ENCODE peak calls at places on chromosomes 6 and 20, in seven cellular contexts. X, C, I, N, D, T and E are unnamed samples.

GRCh38 chr6:150924808-150925654 is 59.5 kb downstream of the MTHFD1L start:
- DNase-seq in N (no peak), X (no peak), T (no peak), D (no peak), I (no peak), C (no peak), E (peak)

GRCh38 chr6:129583864-129584263 is 126.1 kb downstream of the ARHGAP18 start:
- DNase-seq in C (no peak), D (no peak), X (no peak), I (no peak), N (no peak), T (no peak), E (no peak)

GRCh38 chr6:159916237-159916636 is 25.4 kb downstream of the MAS1 start:
- DNase-seq in D (no peak), C (no peak), I (no peak), N (no peak), X (no peak), T (no peak), E (no peak)

GRCh38 chr6:166512567-166512966 is 73.9 kb downstream of the RAMACL start:
- DNase-seq in N (peak), D (no peak), I (peak), T (no peak), X (no peak), C (no peak), E (peak)

GRCh38 chr20:6959900-6960312 is 192.4 kb downstream of the BMP2 start:
- DNase-seq in D (no peak), X (no peak), T (no peak), I (no peak), C (no peak), N (no peak), E (no peak)

GRCh38 chr20:40689943-40690835 is 1.2 kb upstream of the MAFB start:
- DNase-seq in I (peak), X (peak), D (peak), N (peak), T (peak), C (peak), E (peak)

GRCh38 chr6:2848851-2849250 is 7.2 kb upstream of the SERPINB1 start:
- DNase-seq in X (no peak), I (no peak), D (no peak), C (no peak), T (no peak), N (no peak), E (peak)

GRCh38 chr6:52973013-52973412 is 22.1 kb downstream of the GSTA4 start:
- DNase-seq in C (no peak), X (no peak), T (no peak), D (no peak), N (no peak), I (no peak), E (no peak)

GRCh38 chr20:53346266-53346665 is 247.4 kb downstream of the ZNF217 start:
- DNase-seq in I (no peak), X (no peak), T (no peak), C (no peak), N (no peak), D (no peak), E (no peak)

GRCh38 chr20:52490715-52491430 is 299.3 kb upstream of the ZFP64 start:
- DNase-seq in X (peak), C (no peak), I (no peak), T (no peak), N (no peak), D (peak), E (no peak)

GRCh38 chr6:29747688-29748250 is 24.5 kb downstream of the HLA-F start:
- DNase-seq in C (no peak), I (peak), D (no peak), N (no peak), T (no peak), X (no peak), E (no peak)

GRCh38 chr6:29749668-29750067 is 26.4 kb downstream of the HLA-F start:
- DNase-seq in X (no peak), T (no peak), C (no peak), D (no peak), N (no peak), I (peak), E (no peak)

GRCh38 chr6:29746846-29747687 is 23.8 kb downstream of the HLA-F start:
- DNase-seq in I (no peak), T (no peak), D (no peak), C (no peak), X (no peak), N (no peak), E (no peak)

GRCh38 chr6:29750709-29751108 is 27.5 kb downstream of the HLA-F start:
- DNase-seq in I (no peak), X (no peak), N (no peak), T (no peak), C (no peak), D (no peak), E (no peak)

DNA sequence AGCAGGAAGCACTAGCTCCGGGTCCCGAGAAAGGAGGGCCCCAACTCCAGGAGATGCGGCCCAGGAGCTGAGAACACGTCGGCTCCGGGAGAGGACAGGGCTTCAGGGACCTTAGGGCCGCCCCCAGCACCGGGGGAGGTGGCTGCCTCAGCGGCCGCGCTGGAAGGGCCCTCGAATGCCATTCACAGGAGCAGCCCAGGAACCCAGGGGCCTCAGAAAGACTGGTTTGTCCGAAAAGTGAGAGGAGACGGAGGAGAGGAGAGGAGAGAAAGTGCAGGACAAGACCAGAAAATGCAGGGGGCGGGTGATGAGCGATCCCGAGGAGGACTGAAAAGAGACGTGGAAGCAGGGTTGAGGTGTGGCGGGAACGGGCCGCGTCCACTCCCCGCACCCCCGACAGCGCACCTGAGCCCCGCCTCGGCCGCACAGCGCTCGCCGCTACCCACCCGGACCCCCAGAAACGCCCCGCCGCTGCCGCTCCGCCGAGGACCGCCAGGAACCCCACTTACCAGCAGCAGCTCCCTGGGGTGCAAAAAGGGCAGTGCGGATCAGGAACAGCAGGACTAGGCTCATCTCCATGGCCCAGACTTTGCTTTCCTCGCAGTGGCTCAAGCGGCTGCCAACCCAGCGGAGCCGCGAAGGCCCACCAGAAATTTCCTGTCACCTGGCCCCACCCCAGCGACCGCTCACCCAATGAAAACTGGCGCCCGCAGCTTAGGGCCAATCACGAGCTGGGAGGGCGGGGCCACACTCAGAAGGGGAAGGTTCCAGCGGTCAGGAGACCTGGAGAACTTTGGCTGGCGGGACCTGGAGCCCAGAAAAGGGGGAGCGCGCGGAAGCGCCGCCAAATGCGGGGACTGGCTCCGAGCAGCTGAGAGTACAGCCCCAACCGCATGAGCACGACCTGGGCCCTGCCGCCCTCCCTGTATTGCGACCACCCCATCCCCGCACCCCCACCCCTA is 25.4 kb downstream of the HLA-F start:
- DNase-seq in X (peak), I (peak), C (peak), D (peak), T (peak), N (peak), E (peak)
- TF ChIP-seq CTCF in X (no peak), I (no peak), C (no peak), D (no peak), T (no peak), N (no peak), E (no peak)

GRCh38 chr20:23200914-23201313 is 114.8 kb upstream of the CD93 start:
- DNase-seq in C (no peak), D (peak), X (no peak), T (peak), N (peak), I (peak), E (peak)
- TF ChIP-seq CTCF in C (no peak), D (peak), X (peak), T (peak), N (peak), I (peak), E (peak)

DNA sequence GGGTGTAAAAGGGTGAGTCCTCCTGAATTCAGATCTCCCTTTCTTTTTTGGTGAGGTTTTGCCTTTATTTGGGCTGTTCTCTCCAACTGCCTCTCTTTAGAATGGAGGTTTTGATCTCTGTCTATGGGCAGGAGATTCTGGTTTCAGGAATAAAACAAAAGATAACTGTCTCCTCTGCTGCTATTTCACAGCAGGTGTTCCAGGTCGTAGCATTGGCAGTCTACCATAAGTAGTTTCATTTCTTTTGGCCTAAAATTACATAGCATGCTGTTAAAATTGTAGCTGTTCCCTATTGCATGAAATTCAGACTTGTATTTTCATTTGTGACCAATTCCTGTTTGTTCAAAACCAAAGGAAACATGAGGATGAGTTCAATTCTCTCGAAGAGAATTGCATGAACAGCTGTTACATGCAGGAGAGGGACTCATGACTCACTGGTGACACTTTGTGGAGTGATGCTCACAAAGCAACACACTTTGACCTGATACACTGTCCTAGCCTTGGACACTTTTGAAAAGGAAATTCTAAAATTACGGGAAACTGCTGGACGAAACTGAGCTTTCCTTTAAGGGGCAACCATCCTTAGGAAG is 76.8 kb upstream of the SIRPG start:
- DNase-seq in N (no peak), I (peak), X (peak), D (no peak), C (no peak), T (no peak), E (peak)
- TF ChIP-seq CTCF in N (no peak), I (peak), X (peak), D (no peak), C (no peak), T (no peak), E (peak)

GRCh38 chr6:14397518-14397901 is 279.9 kb downstream of the CD83 start:
- DNase-seq in T (no peak), N (no peak), C (no peak), I (no peak), X (no peak), D (no peak), E (no peak)
- TF ChIP-seq CTCF in T (no peak), N (no peak), C (no peak), I (no peak), X (no peak), D (no peak), E (no peak)

GRCh38 chr6:31193206-31193605 is 22.7 kb upstream of the POU5F1 start:
- DNase-seq in I (no peak), N (no peak), D (no peak), C (no peak), X (no peak), T (no peak), E (no peak)
- TF ChIP-seq CTCF in I (no peak), N (no peak), D (no peak), C (no peak), X (no peak), T (no peak), E (peak)